ENCODE peak calls at places on chromosomes 4 and X, in ten cellular contexts. S is heart left ventricle; N is NCI-H1694; I is iris pigment epithelial cell; F is posterior cingulate gyrus; Z is KG1; V is GM12878; R is EL; M is activated naive CD4-positive, alpha-beta T cell treated with Interleukin-2 at 50 U/mL for 16 hours; H is astrocyte of the spinal cord. L is an unnamed sample.

GRCh38 chr4:48546336-48546735 is 56.3 kb downstream of the ZAR1 start:
- DNase-seq in S (no peak), N (peak), I (peak), F (no peak), Z (no peak), V (peak), R (peak), M (no peak), H (peak), L (no peak)

GRCh38 chrX:11105080-11105479 is 6.1 kb upstream of the HCCS start:
- DNase-seq in S (no peak), N (no peak), I (peak), F (no peak), Z (no peak), V (no peak), R (peak), M (no peak), H (no peak), L (no peak)

GRCh38 chr4:23888421-23889319 is 1.2 kb downstream of the PPARGC1A start:
- DNase-seq in S (no peak), N (no peak), I (peak), F (peak), Z (no peak), V (no peak), R (peak), M (no peak), H (peak), L (no peak)

GRCh38 chr4:183291070-183291469 is 29.0 kb downstream of the CLDN22 start:
- DNase-seq in S (no peak), N (no peak), I (no peak), F (no peak), Z (no peak), V (no peak), R (no peak), M (no peak), H (no peak), L (no peak)

GRCh38 chr4:60923075-60923474 is 277.1 kb upstream of the ADGRL3 start:
- DNase-seq in S (no peak), N (no peak), I (no peak), F (no peak), Z (no peak), V (no peak), R (no peak), M (no peak), H (no peak), L (no peak)

GRCh38 chrX:115560978-115561604 is at the start of gene PLS3:
- DNase-seq in S (peak), N (no peak), I (peak), F (peak), Z (no peak), V (no peak), R (peak), M (no peak), H (peak), L (no peak)

GRCh38 chr4:8370835-8371234 is 69.7 kb downstream of the ACOX3 start:
- DNase-seq in S (peak), N (no peak), I (no peak), F (no peak), Z (no peak), V (no peak), R (no peak), M (no peak), H (no peak), L (no peak)

GRCh38 chrX:151902813-151903591 is 9.7 kb upstream of the MAGEA4 start:
- DNase-seq in S (peak), N (no peak), I (peak), F (no peak), Z (no peak), V (no peak), R (peak), M (no peak), H (peak), L (no peak)

GRCh38 chr4:159308571-159309340 is 205.9 kb downstream of the RAPGEF2 start:
- DNase-seq in S (no peak), N (no peak), I (peak), F (no peak), Z (no peak), V (no peak), R (peak), M (no peak), H (peak), L (no peak)

L was measured in B cell.